ENCODE peak calls at places on chromosomes 3 and 15, in five cellular contexts. E is HAP-1, O is sigmoid colon, Z is esophagus muscularis mucosa, F is brain microvascular endothelial cell. V is an unnamed sample.

GRCh38 chr3:126111126-126111551 is 27.2 kb upstream of the SLC41A3 start:
- DNase-seq in F (no peak), Z (peak; percentile 88), O (no peak), E (no peak), V (peak; percentile 5)

GRCh38 chr15:94453227-94453626 is 221.9 kb downstream of the MCTP2 start:
- DNase-seq in Z (no peak), O (no peak), F (no peak), E (no peak), V (no peak)

GRCh38 chr3:165983284-165983683 is 146.1 kb upstream of the BCHE start:
- DNase-seq in F (peak; percentile 5), O (no peak), Z (no peak), E (no peak), V (no peak)

GRCh38 chr3:105277656-105278055 is 89.1 kb upstream of the ALCAM start:
- DNase-seq in E (no peak), F (no peak), O (no peak), Z (no peak), V (no peak)

GRCh38 chr15:24878153-24878552 is 76.6 kb upstream of the SNRPN start:
- DNase-seq in Z (no peak), E (no peak), O (peak; percentile 62), F (peak; percentile 2), V (no peak)

GRCh38 chr3:50444213-50444612 is 59.2 kb downstream of the CACNA2D2 start:
- DNase-seq in Z (no peak), O (no peak), E (no peak), F (no peak), V (no peak)

GRCh38 chr15:61250613-61251012 is 21.5 kb upstream of the RORA start:
- DNase-seq in E (no peak), F (no peak), O (no peak), Z (no peak), V (no peak)

GRCh38 chr15:70932397-70932796 is 39.8 kb downstream of the LRRC49 start:
- DNase-seq in O (no peak), Z (no peak), F (no peak), E (no peak), V (no peak)

GRCh38 chr3:52796411-52796810 is 1.8 kb downstream of the ITIH3 start:
- DNase-seq in E (no peak), F (no peak), Z (no peak), O (no peak), V (no peak)

GRCh38 chr3:190117995-190118394 is 2.7 kb downstream of the P3H2 start:
- DNase-seq in F (no peak), Z (no peak), E (no peak), O (no peak), V (no peak)

GRCh38 chr15:43774062-43774461 is 2.7 kb downstream of the ELL3 start:
- DNase-seq in F (no peak), Z (no peak), O (no peak), E (no peak), V (no peak)

GRCh38 chr3:52310861-52311566 is 5.1 kb upstream of the DNAH1 start:
- DNase-seq in Z (no peak), O (no peak), F (peak; percentile 44), E (no peak), V (no peak)

GRCh38 chr3:59248976-59249375 is 199.2 kb upstream of the CFAP20DC start:
- DNase-seq in E (no peak), Z (no peak), F (no peak), O (no peak), V (no peak)

GRCh38 chr3:113111308-113111707 is 100.0 kb upstream of the BOC start:
- DNase-seq in E (peak; percentile 45), Z (no peak), F (peak; percentile 7), O (no peak), V (no peak)

GRCh38 chr3:113103588-113103987 is 107.8 kb upstream of the BOC start:
- DNase-seq in O (no peak), Z (no peak), E (no peak), F (no peak), V (no peak)

GRCh38 chr3:113104746-113105479 is 106.4 kb upstream of the BOC start:
- DNase-seq in O (peak; percentile 71), F (no peak), Z (no peak), E (no peak), V (no peak)

GRCh38 chr3:113110263-113110662 is 101.1 kb upstream of the BOC start:
- DNase-seq in O (no peak), F (no peak), E (no peak), Z (no peak), V (peak; percentile 64)

GRCh38 chr3:113105980-113106379 is 105.4 kb upstream of the BOC start:
- DNase-seq in Z (no peak), O (no peak), F (no peak), E (no peak), V (no peak)
- H3K27me3 ChIP-seq in Z (no peaks in the 10 kb centered on the region), O (no peaks in the 10 kb centered on the region), F (no peaks in the 10 kb centered on the region), E (no peaks in the 10 kb centered on the region), V (no peaks in the 10 kb centered on the region)

GRCh38 chr3:13845806-13846205 is 34.1 kb downstream of the WNT7A start:
- DNase-seq in O (no peak), F (no peak), Z (no peak), E (no peak), V (no peak)
- H3K27me3 ChIP-seq in O (peaks cover 16% of the 10 kb centered on the region), F (no peaks in the 10 kb centered on the region), Z (peaks cover 67% of the 10 kb centered on the region), E (peaks cover 4% of the 10 kb centered on the region), V (no peaks in the 10 kb centered on the region)

GRCh38 chr3:196643761-196644160 is 4.3 kb downstream of the NRROS start:
- DNase-seq in E (no peak), O (no peak), F (no peak), Z (no peak), V (no peak)
- H3K27me3 ChIP-seq in E (no peaks in the 10 kb centered on the region), O (peaks cover 4% of the 10 kb centered on the region), F (no peaks in the 10 kb centered on the region), Z (no peaks in the 10 kb centered on the region), V (no peaks in the 10 kb centered on the region)

GRCh38 chr3:134802428-134803050 is 7.5 kb downstream of the EPHB1 start:
- DNase-seq in E (no peak), O (no peak), Z (peak; percentile 83), F (no peak), V (peak; percentile 2)

GRCh38 chr3:134803652-134804051 is 8.6 kb downstream of the EPHB1 start:
- DNase-seq in O (no peak), E (no peak), Z (peak; percentile 75), F (no peak), V (peak; percentile 2)

GRCh38 chr3:134803051-134803505 is 8.0 kb downstream of the EPHB1 start:
- DNase-seq in F (no peak), Z (peak; percentile 31), O (no peak), E (no peak), V (no peak)

GRCh38 chr3:134799393-134799792 is 4.3 kb downstream of the EPHB1 start:
- DNase-seq in F (no peak), O (no peak), Z (peak; percentile 88), E (no peak), V (no peak)

DNA sequence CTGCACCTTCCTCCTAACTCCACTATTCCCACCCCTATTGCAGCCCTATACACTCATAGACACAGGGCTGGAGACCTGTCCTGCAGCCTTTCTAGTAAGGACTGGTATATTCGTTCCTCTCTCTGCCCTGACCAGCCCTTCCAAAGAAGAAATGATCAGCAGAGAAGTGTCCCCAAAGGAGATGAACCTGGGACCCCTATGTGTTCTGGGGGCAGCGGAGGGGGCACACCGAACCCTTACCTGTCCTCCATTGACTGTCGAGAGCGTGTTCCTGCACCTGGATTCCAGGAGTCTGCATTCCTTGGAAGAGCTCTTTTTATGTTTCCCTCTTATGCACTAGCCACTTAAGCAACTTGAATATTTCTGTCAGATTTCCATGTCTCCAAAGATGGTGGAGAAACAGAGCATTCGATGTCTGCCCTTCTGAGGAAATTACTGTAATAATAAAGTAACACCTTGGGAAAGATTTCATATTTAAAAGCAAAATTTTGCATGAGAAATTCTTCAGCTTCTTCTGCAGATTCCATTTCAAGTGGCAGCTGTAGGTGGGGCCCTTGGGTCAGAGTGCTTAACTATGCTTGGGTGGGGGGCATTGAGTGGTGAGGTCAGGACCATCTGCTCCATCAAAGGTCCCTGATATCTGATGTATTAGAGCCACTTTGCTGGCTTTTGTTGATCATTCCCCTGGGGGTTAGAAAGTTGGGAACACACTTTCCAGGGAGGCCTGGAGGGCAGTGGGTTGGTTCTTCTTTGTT is 6.3 kb downstream of the EPHB1 start:
- DNase-seq in F (no peak), Z (peak; percentile 74), O (no peak), E (no peak), V (no peak)
- H3K27me3 ChIP-seq in F (peaks cover 25% of the 10 kb centered on the region), Z (peaks cover 29% of the 10 kb centered on the region), O (peaks cover 14% of the 10 kb centered on the region), E (peaks cover 30% of the 10 kb centered on the region), V (peaks cover 16% of the 10 kb centered on the region)

GRCh38 chr3:200747-201146 is 4.2 kb downstream of the CHL1 start:
- DNase-seq in F (no peak), E (no peak), O (no peak), Z (no peak), V (no peak)

GRCh38 chr3:196322-197153 is at the start of gene CHL1:
- DNase-seq in Z (no peak), E (no peak), F (no peak), O (peak; percentile 64), V (no peak)

GRCh38 chr3:197891-198491 is 1.4 kb downstream of the CHL1 start:
- DNase-seq in Z (no peak), F (no peak), O (no peak), E (no peak), V (no peak)

GRCh38 chr3:197154-197855 is 742 bp downstream of the CHL1 start:
- DNase-seq in O (peak; percentile 66), E (no peak), F (no peak), Z (no peak), V (peak; percentile 19)

GRCh38 chr3:199815-200214 is 3.3 kb downstream of the CHL1 start:
- DNase-seq in E (no peak), F (no peak), O (no peak), Z (no peak), V (no peak)
- H3K27me3 ChIP-seq in E (peaks cover 8% of the 10 kb centered on the region), F (peaks cover 10% of the 10 kb centered on the region), O (peaks cover 45% of the 10 kb centered on the region), Z (peaks cover 51% of the 10 kb centered on the region), V (peaks cover 4% of the 10 kb centered on the region)

GRCh38 chr15:69648215-69648614 is 195.6 kb downstream of the RPLP1 start:
- DNase-seq in E (no peak), O (peak; percentile 45), Z (no peak), F (no peak), V (no peak)
- H3K27me3 ChIP-seq in E (peaks cover 24% of the 10 kb centered on the region), O (no peaks in the 10 kb centered on the region), Z (peaks cover 48% of the 10 kb centered on the region), F (peaks cover 35% of the 10 kb centered on the region), V (no peaks in the 10 kb centered on the region)